ENCODE peak calls at places on chromosomes 6 and 20, in ten cellular contexts. B is CD8-positive, alpha-beta memory T cell; Q is AML-193; L is activated CD8-positive, alpha-beta memory T cell treated with anti-CD3 and anti-CD28 coated beads, Interleukin-2, amount 50 U/mL, for 48 hours; M is NCI-H1417; P is astrocyte of the spinal cord; X is activated CD4-positive, alpha-beta T cell treated with anti-CD3 and anti-CD28 coated beads for 4 hours; G is stromal cell of bone marrow; V is hypothalamus; Y is heart left ventricle. O is an unnamed sample.

GRCh38 chr6:72022830-72023229 is 136.5 kb downstream of the RIMS1 start:
- DNase-seq in X (no peak), P (no peak), B (no peak), M (no peak), Y (no peak), Q (no peak), L (no peak), V (no peak), G (no peak), O (no peak)

GRCh38 chr20:41734506-41734945 is 116.3 kb upstream of the CHD6 start:
- DNase-seq in Q (peak), P (peak), M (peak), B (peak), Y (peak), X (peak), G (peak), V (no peak), L (peak), O (no peak)

GRCh38 chr6:57102976-57103375 is 13.0 kb downstream of the ZNF451 start:
- DNase-seq in P (no peak), B (no peak), Q (no peak), X (no peak), V (no peak), L (no peak), M (no peak), G (no peak), Y (no peak), O (no peak)

GRCh38 chr20:36181934-36182603 is 27.5 kb downstream of the EPB41L1 start:
- DNase-seq in L (no peak), Y (no peak), V (no peak), B (no peak), M (no peak), Q (no peak), P (peak), G (peak), X (no peak), O (no peak)

GRCh38 chr6:47188588-47189021 is 121.1 kb downstream of the TNFRSF21 start:
- DNase-seq in L (no peak), V (no peak), G (no peak), X (no peak), B (no peak), P (peak), Q (no peak), Y (no peak), M (no peak), O (no peak)

GRCh38 chr6:9527679-9528286 is 887.1 kb downstream of the TFAP2A start:
- DNase-seq in M (no peak), B (no peak), G (no peak), L (no peak), Q (peak), P (no peak), Y (no peak), V (no peak), X (no peak), O (no peak)

GRCh38 chr6:37822851-37823682 is 3.5 kb downstream of the ZFAND3 start:
- DNase-seq in Y (no peak), V (no peak), L (peak), P (peak), G (no peak), Q (no peak), B (peak), X (peak), M (no peak), O (no peak)

GRCh38 chr20:61780066-61780465 is 285.6 kb downstream of the TAF4 start:
- DNase-seq in Q (no peak), L (no peak), G (no peak), Y (no peak), V (no peak), B (no peak), M (no peak), X (no peak), P (no peak), O (no peak)

GRCh38 chr6:112956696-112957525 is 609.8 kb downstream of the RFPL4B start:
- DNase-seq in B (no peak), X (no peak), Q (no peak), Y (peak), M (no peak), P (peak), V (no peak), L (no peak), G (peak), O (no peak)